ENCODE peak calls at places on chromosomes 2 and 18, in five cellular contexts. One of them, this sample, is unnamed. For H3K36me3, the result is how much of the 10 kb centered on the place peaks cover.

GRCh38 chr2:168583710-168584521 is 127.8 kb downstream of the CERS6 start:
- DNase-seq in HepG2: no peak
- DNase-seq in IMR-90: peak
- DNase-seq in K562: no peak
- DNase-seq in testis: no peak
- DNase-seq in this sample: peak

GRCh38 chr2:240787521-240788472 is 32.2 kb downstream of the KIF1A start:
- DNase-seq in HepG2: no peak
- DNase-seq in IMR-90: no peak
- DNase-seq in K562: no peak
- DNase-seq in testis: no peak
- DNase-seq in this sample: no peak

GRCh38 chr18:13320133-13320532 is 101.6 kb downstream of the LDLRAD4 start:
- DNase-seq in HepG2: no peak
- DNase-seq in IMR-90: no peak
- DNase-seq in K562: no peak
- DNase-seq in testis: no peak
- DNase-seq in this sample: no peak

GRCh38 chr2:68463287-68463877 is 3.7 kb downstream of the FBXO48 start:
- DNase-seq in HepG2: peak
- DNase-seq in IMR-90: peak
- DNase-seq in K562: peak
- DNase-seq in testis: no peak
- DNase-seq in this sample: no peak

GRCh38 chr2:10668402-10669012 is 21.3 kb downstream of the NOL10 start:
- DNase-seq in HepG2: peak
- DNase-seq in IMR-90: peak
- DNase-seq in K562: peak
- DNase-seq in testis: no peak
- DNase-seq in this sample: peak

GRCh38 chr2:96928277-96928781 is 58.1 kb downstream of the FAM178B start:
- DNase-seq in HepG2: no peak
- DNase-seq in IMR-90: no peak
- DNase-seq in K562: no peak
- DNase-seq in testis: peak
- DNase-seq in this sample: no peak

GRCh38 chr2:191434072-191434471 is 188.9 kb downstream of the MYO1B start:
- DNase-seq in HepG2: no peak
- DNase-seq in IMR-90: no peak
- DNase-seq in K562: no peak
- DNase-seq in testis: no peak
- DNase-seq in this sample: no peak

GRCh38 chr2:72211777-72212515 is 64.3 kb upstream of the CYP26B1 start:
- DNase-seq in HepG2: no peak
- DNase-seq in IMR-90: peak
- DNase-seq in K562: no peak
- DNase-seq in testis: no peak
- DNase-seq in this sample: no peak

GRCh38 chr2:39377226-39377939 is 59.7 kb downstream of the MAP4K3 start:
- DNase-seq in HepG2: no peak
- DNase-seq in IMR-90: no peak
- DNase-seq in K562: peak
- DNase-seq in testis: no peak
- DNase-seq in this sample: no peak

GRCh38 chr2:19488009-19488691 is 129.7 kb upstream of the OSR1 start:
- DNase-seq in HepG2: peak
- DNase-seq in IMR-90: peak
- DNase-seq in K562: no peak
- DNase-seq in testis: no peak
- DNase-seq in this sample: no peak

GRCh38 chr2:107529146-107529545 is 297.5 kb upstream of the RGPD4 start:
- DNase-seq in HepG2: no peak
- DNase-seq in IMR-90: no peak
- DNase-seq in K562: no peak
- DNase-seq in testis: peak
- DNase-seq in this sample: no peak

GRCh38 chr2:64391459-64391858 is 62.5 kb upstream of the LGALSL start:
- DNase-seq in HepG2: no peak
- DNase-seq in IMR-90: no peak
- DNase-seq in K562: peak
- DNase-seq in testis: no peak
- DNase-seq in this sample: no peak

GRCh38 chr2:42052702-42053481 is 5.1 kb downstream of the PKDCC start:
- DNase-seq in HepG2: no peak
- DNase-seq in IMR-90: peak
- DNase-seq in K562: peak
- DNase-seq in testis: no peak
- DNase-seq in this sample: no peak

GRCh38 chr18:74906189-74906588 is 302.8 kb downstream of the PTGR3 start:
- DNase-seq in HepG2: no peak
- DNase-seq in IMR-90: peak
- DNase-seq in K562: no peak
- DNase-seq in testis: no peak
- DNase-seq in this sample: no peak

GRCh38 chr18:3654442-3655253 is 204.7 kb downstream of the TGIF1 start:
- DNase-seq in HepG2: peak
- DNase-seq in IMR-90: no peak
- DNase-seq in K562: peak
- DNase-seq in testis: peak
- DNase-seq in this sample: no peak

GRCh38 chr18:3655254-3655554 is 205.2 kb downstream of the TGIF1 start:
- DNase-seq in HepG2: no peak
- DNase-seq in IMR-90: no peak
- DNase-seq in K562: no peak
- DNase-seq in testis: no peak
- DNase-seq in this sample: no peak

GRCh38 chr18:3653859-3654441 is 204.0 kb downstream of the TGIF1 start:
- DNase-seq in HepG2: no peak
- DNase-seq in IMR-90: no peak
- DNase-seq in K562: peak
- DNase-seq in testis: peak
- DNase-seq in this sample: no peak

GRCh38 chr18:3652380-3653262 is 202.6 kb downstream of the TGIF1 start:
- DNase-seq in HepG2: peak
- DNase-seq in IMR-90: peak
- DNase-seq in K562: peak
- DNase-seq in testis: peak
- DNase-seq in this sample: peak

GRCh38 chr18:3653263-3653858 is 203.4 kb downstream of the TGIF1 start:
- DNase-seq in HepG2: no peak
- DNase-seq in IMR-90: no peak
- DNase-seq in K562: peak
- DNase-seq in testis: no peak
- DNase-seq in this sample: no peak
- TF ChIP-seq POLR2A in HepG2: no peak
- TF ChIP-seq POLR2A in IMR-90: no peak
- TF ChIP-seq POLR2A in K562: no peak
- TF ChIP-seq POLR2A in testis: no peak
- TF ChIP-seq POLR2A in this sample: no peak

DNA sequence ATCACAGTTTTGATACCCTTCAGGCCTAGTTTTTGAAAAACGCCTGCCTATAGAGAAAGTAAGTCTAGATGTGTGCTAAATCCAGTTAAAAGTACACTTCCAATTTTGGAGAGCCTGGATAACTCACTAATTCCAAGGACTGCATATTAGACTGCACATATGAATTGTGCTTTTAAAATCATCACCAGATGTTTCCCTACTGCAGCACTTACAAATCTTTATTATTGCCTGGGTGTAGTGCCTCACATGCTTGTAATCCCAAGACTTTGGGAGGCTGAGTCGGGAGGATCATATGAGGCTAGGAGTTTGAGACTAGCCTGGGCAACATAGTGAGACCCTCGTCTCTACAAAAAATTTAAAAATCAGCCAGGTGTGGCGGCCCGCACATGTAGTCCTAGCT is 35.9 kb upstream of the HTR2B start:
- DNase-seq in HepG2: no peak
- DNase-seq in IMR-90: no peak
- DNase-seq in K562: no peak
- DNase-seq in testis: no peak
- DNase-seq in this sample: no peak
- H3K36me3 ChIP-seq in HepG2: under half
- H3K36me3 ChIP-seq in IMR-90: under half
- H3K36me3 ChIP-seq in K562: half or more
- H3K36me3 ChIP-seq in testis: under half
- H3K36me3 ChIP-seq in this sample: under half

DNA sequence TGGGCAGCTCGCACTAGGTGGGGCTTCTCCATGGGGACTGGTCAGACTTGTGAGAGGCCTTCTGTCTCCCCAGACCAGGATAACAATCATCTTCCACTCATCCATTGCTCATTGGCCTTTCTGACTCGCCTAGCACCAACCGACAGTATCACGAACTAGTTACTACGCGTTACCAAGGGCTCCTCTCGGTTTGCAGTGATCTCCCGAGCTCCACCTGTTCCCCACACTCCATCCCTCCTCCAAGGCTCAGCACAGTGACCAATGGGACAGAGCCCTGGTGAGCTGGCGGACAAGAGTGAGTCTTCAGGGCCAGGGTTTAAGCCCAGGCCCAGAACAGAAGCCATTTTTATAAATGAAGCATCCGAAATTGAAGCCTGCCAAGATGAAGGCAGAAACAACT is 42.8 kb upstream of the SMAD7 start:
- DNase-seq in HepG2: no peak
- DNase-seq in IMR-90: peak
- DNase-seq in K562: no peak
- DNase-seq in testis: no peak
- DNase-seq in this sample: no peak
- TF ChIP-seq POLR2A in HepG2: no peak
- TF ChIP-seq POLR2A in IMR-90: no peak
- TF ChIP-seq POLR2A in K562: no peak
- TF ChIP-seq POLR2A in testis: no peak
- TF ChIP-seq POLR2A in this sample: no peak

GRCh38 chr2:175175896-175176295 is 5.6 kb downstream of the ATP5MC3 start:
- DNase-seq in HepG2: no peak
- DNase-seq in IMR-90: peak
- DNase-seq in K562: no peak
- DNase-seq in testis: no peak
- DNase-seq in this sample: no peak

GRCh38 chr2:175180701-175181103 is 808 bp downstream of the ATP5MC3 start:
- DNase-seq in HepG2: peak
- DNase-seq in IMR-90: peak
- DNase-seq in K562: peak
- DNase-seq in testis: peak
- DNase-seq in this sample: no peak

GRCh38 chr2:175170679-175171304 is 2.8 kb upstream of the ATF2 start:
- DNase-seq in HepG2: no peak
- DNase-seq in IMR-90: no peak
- DNase-seq in K562: no peak
- DNase-seq in testis: no peak
- DNase-seq in this sample: no peak

GRCh38 chr2:175176624-175177023 is 4.9 kb downstream of the ATP5MC3 start:
- DNase-seq in HepG2: no peak
- DNase-seq in IMR-90: no peak
- DNase-seq in K562: no peak
- DNase-seq in testis: no peak
- DNase-seq in this sample: no peak

GRCh38 chr2:175175320-175175719 is 6.2 kb downstream of the ATP5MC3 start:
- DNase-seq in HepG2: no peak
- DNase-seq in IMR-90: no peak
- DNase-seq in K562: no peak
- DNase-seq in testis: no peak
- DNase-seq in this sample: no peak
- H3K36me3 ChIP-seq in HepG2: under half
- H3K36me3 ChIP-seq in IMR-90: under half
- H3K36me3 ChIP-seq in K562: half or more
- H3K36me3 ChIP-seq in testis: under half
- H3K36me3 ChIP-seq in this sample: under half

GRCh38 chr2:206765242-206766056 is at the start of the genes FASTKD2 and MDH1B:
- DNase-seq in HepG2: peak
- DNase-seq in IMR-90: peak
- DNase-seq in K562: peak
- DNase-seq in testis: peak
- DNase-seq in this sample: peak
- TF ChIP-seq POLR2A in HepG2: peak
- TF ChIP-seq POLR2A in IMR-90: peak
- TF ChIP-seq POLR2A in K562: peak
- TF ChIP-seq POLR2A in testis: no peak
- TF ChIP-seq POLR2A in this sample: peak

GRCh38 chr2:135162377-135162776 is 110.3 kb downstream of the RAB3GAP1 start:
- DNase-seq in HepG2: no peak
- DNase-seq in IMR-90: no peak
- DNase-seq in K562: no peak
- DNase-seq in testis: no peak
- DNase-seq in this sample: peak

GRCh38 chr2:135154962-135155361 is 102.9 kb downstream of the RAB3GAP1 start:
- DNase-seq in HepG2: no peak
- DNase-seq in IMR-90: no peak
- DNase-seq in K562: no peak
- DNase-seq in testis: no peak
- DNase-seq in this sample: no peak

GRCh38 chr2:135157856-135158255 is 105.8 kb downstream of the RAB3GAP1 start:
- DNase-seq in HepG2: no peak
- DNase-seq in IMR-90: no peak
- DNase-seq in K562: no peak
- DNase-seq in testis: no peak
- DNase-seq in this sample: no peak

GRCh38 chr2:135163306-135163705 is 111.2 kb downstream of the RAB3GAP1 start:
- DNase-seq in HepG2: no peak
- DNase-seq in IMR-90: no peak
- DNase-seq in K562: no peak
- DNase-seq in testis: no peak
- DNase-seq in this sample: no peak

GRCh38 chr2:135159191-135159590 is 107.1 kb downstream of the RAB3GAP1 start:
- DNase-seq in HepG2: no peak
- DNase-seq in IMR-90: no peak
- DNase-seq in K562: no peak
- DNase-seq in testis: no peak
- DNase-seq in this sample: no peak
- H3K36me3 ChIP-seq in HepG2: under half
- H3K36me3 ChIP-seq in IMR-90: under half
- H3K36me3 ChIP-seq in K562: half or more
- H3K36me3 ChIP-seq in testis: under half
- H3K36me3 ChIP-seq in this sample: under half

This sample was measured in body of pancreas.